ENCODE peak calls at places on chromosome 11, in six cellular contexts. V is HepG2, E is endothelial cell of umbilical vein, M is K562, G is H1, K is WTC11. S is an unnamed sample.

GRCh38 chr11:11582261-11582701 is 39.5 kb downstream of the GALNT18 start:
- DNase-seq in V (no peak), G (no peak), E (peak), M (no peak), K (no peak), S (no peak)

GRCh38 chr11:112292785-112293407 is 32.2 kb upstream of the PLET1 start:
- DNase-seq in V (no peak), K (no peak), G (no peak), M (no peak), E (peak), S (peak)

GRCh38 chr11:70783356-70783755 is 385.0 kb downstream of the CTTN start:
- DNase-seq in G (no peak), E (no peak), V (no peak), M (no peak), K (no peak), S (no peak)

GRCh38 chr11:76233196-76233921 is 27.1 kb upstream of the WNT11 start:
- DNase-seq in M (no peak), G (no peak), K (no peak), E (no peak), V (no peak), S (no peak)

GRCh38 chr11:120375076-120375475 is 38.9 kb downstream of the ARHGEF12 start:
- DNase-seq in G (no peak), K (no peak), E (peak), M (no peak), V (no peak), S (peak)

GRCh38 chr11:80443177-80443576 is 1002.3 kb upstream of the TENM4 start:
- DNase-seq in G (no peak), K (no peak), M (no peak), V (no peak), E (peak), S (no peak)

GRCh38 chr11:128195057-128195751 is 392.2 kb downstream of the ETS1 start:
- DNase-seq in V (no peak), K (no peak), G (no peak), E (peak), M (peak), S (no peak)

GRCh38 chr11:64146036-64146943 is 19.6 kb downstream of the MACROD1 start:
- DNase-seq in G (peak), M (peak), V (peak), K (peak), E (peak), S (peak)

GRCh38 chr11:120306519-120307242 is 18.4 kb upstream of the TLCD5 start:
- DNase-seq in V (no peak), G (peak), M (peak), K (peak), E (peak), S (peak)

GRCh38 chr11:116882386-116882785 is 45.0 kb upstream of the APOA1 start:
- DNase-seq in V (no peak), G (no peak), M (no peak), E (no peak), K (no peak), S (no peak)

GRCh38 chr11:126518130-126518995 is 162.9 kb downstream of the ST3GAL4 start:
- DNase-seq in M (no peak), G (no peak), V (no peak), K (no peak), E (no peak), S (no peak)

GRCh38 chr11:122107566-122107965 is 8.4 kb downstream of the BLID start:
- DNase-seq in G (no peak), E (no peak), M (no peak), K (no peak), V (no peak), S (no peak)

GRCh38 chr11:119169272-119169719 is 771 bp downstream of the NLRX1 start:
- DNase-seq in E (peak), K (peak), G (peak), V (peak), M (no peak), S (peak)

DNA sequence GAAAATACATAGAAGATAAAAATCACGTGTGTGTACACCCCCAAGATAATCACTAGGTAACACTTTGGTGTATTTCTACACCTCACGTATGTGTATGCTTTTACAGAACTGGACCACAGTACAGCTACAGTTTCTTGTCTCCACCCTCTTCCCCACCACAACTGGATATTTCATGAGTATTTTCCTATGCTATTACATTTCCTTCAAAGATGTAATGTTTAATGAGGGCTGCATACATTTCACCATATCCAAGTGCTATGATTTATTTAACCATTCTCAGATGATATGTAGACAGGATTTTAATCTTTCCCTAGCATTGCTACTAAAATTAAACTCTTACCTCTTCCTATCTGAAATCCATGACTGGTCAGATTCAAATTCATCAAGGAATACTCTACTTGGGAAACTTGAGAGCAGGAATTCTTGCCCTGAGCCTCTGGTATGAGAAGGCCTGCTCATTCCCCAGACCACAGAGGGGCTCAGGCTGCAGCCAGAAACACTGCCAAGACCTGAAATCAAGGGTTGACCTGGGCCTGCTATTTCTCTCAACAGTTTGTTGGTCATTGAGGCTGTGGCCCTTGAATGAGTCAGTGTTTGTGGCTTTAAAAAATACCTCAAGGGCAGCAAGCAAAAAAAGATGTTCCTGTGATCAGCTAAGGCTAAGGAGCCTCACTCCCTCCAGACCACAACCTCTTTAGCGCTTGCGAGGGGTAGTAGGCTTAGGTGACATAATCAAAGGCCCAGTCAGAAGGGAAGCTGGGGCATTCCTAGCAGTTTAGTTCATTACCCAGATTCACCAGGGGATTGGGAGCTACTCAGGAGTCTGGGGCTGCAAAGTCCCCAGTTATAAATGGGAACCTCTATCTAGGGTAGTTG is 55.5 kb downstream of the ABTB2 start:
- DNase-seq in M (no peak), K (no peak), V (no peak), G (no peak), E (no peak), S (no peak)
- TF ChIP-seq JUN in M (no peak), K (no peak), V (no peak), G (no peak), E (no peak), S (no peak)

DNA sequence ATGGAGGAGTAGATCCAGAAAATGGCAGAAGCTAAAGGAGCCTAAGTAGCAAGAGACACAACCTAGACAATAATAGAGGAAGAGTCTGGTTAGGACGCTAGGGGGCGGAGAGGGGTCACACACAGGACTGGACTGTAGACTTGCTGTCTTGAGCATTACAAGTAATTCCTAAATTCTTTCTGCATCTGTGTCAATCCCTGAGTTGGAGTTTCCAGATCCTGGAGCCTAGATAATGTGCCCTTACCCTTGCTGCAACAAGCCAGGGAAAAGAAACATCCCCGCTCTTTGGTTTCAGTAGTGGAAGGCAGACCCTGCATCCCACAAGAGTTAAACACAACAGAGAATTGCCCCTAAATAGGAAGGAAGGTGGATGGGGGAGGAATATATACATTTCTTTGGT is 14.9 kb upstream of the CCDC73 start:
- DNase-seq in M (peak), E (peak), V (peak), G (peak), K (peak), S (peak)
- TF ChIP-seq JUN in M (no peak), E (no peak), V (no peak), G (no peak), K (no peak), S (no peak)

DNA sequence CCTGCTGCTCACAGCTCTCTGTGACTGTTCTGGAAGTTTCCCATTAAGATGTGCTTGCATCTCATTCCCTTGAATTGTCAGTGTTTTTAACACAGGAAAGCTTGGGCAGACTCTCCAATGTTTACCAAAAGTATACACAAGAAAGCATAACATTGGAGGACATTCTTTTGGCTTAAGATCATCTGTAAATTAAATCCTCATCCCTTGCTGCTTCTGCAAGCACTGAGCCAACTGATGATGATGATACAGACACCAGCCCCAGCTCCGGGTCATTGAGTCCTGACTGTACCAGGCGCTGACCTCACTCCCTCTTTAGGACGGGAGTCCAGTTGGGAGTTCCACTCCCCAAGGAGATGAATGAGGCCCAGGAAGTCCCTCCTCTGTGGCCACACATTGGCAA is 23.8 kb downstream of the CD82 start:
- DNase-seq in K (no peak), M (no peak), V (no peak), G (no peak), E (no peak), S (no peak)
- TF ChIP-seq JUN in K (no peak), M (no peak), V (no peak), G (no peak), E (no peak), S (no peak)

DNA sequence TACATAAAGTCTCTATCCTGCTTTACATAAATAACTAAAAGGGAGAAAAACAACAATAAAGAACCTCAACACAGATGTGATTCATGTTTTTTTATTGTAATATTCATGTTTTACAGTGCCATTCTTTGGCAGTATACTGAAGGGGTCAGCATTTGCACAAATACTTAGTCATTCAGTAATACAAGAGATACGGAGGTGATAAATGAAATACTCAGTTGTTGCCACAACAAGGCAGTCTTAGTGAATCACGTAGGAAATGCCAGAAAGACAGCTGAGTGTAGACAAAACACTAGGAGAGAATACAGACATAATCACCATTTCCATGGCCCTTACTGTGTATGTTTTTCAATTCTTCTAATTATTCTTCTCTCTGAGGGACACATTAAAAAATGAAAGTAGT is 910.4 kb downstream of the METTL15 start:
- DNase-seq in G (no peak), E (peak), K (no peak), V (no peak), M (no peak), S (peak)
- TF ChIP-seq JUN in G (no peak), E (peak), K (no peak), V (no peak), M (no peak), S (no peak)

GRCh38 chr11:86718553-86718952 is 46.1 kb upstream of the ME3 start:
- DNase-seq in M (no peak), E (no peak), V (no peak), G (no peak), K (no peak), S (no peak)

GRCh38 chr11:86718999-86719398 is 46.6 kb upstream of the ME3 start:
- DNase-seq in M (no peak), V (no peak), G (no peak), K (no peak), E (no peak), S (no peak)

GRCh38 chr11:86715611-86716010 is 43.2 kb upstream of the ME3 start:
- DNase-seq in K (no peak), E (no peak), G (no peak), V (no peak), M (no peak), S (no peak)

GRCh38 chr11:86719781-86720463 is 47.5 kb upstream of the ME3 start:
- DNase-seq in G (no peak), M (no peak), V (no peak), E (peak), K (no peak), S (peak)

DNA sequence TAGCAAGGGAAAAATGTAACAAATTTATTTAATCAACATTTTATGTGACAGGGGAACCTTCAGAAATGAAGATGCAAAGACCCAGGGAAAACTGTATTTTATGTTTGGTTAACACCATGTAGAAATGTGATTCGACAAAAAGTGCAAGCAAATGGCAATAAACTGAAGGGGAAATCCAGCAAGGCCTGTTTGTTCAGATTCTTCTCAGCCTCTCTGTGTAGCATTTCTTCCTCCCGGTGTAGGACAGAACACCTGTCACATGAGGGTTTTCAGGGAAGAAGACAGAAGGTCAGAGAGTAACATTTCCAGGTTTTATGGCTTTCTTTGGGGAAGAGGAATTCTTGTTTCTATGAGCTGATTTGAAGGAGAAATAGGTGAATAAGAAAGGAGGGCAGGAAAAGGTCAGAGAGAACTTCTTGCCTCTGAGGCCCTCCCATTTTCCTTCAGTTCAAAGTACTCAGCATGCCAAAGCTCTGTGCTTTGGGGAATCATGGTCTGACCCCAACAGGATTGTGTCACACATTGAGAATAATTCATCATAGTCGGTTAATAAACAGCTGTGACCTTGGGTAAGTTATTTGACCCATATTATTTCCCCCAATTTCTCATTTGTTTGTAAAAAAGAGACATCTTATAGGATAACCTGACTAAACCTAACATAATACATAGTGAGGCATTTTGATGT is 45.5 kb upstream of the ME3 start:
- DNase-seq in M (no peak), G (no peak), V (no peak), E (no peak), K (no peak), S (no peak)
- TF ChIP-seq JUN in M (no peak), G (no peak), V (no peak), E (no peak), K (no peak), S (no peak)

GRCh38 chr11:65446446-65447277 is 24.1 kb downstream of the NEAT1 start:
- DNase-seq in K (no peak), V (no peak), G (no peak), M (no peak), E (peak), S (no peak)
- TF ChIP-seq JUN in K (no peak), V (no peak), G (no peak), M (no peak), E (no peak), S (no peak)

GRCh38 chr11:68680541-68681231 is 3.7 kb upstream of the GAL start:
- DNase-seq in M (no peak), G (no peak), E (no peak), K (no peak), V (no peak), S (no peak)

GRCh38 chr11:68673991-68674390 is 10.4 kb upstream of the GAL start:
- DNase-seq in V (no peak), E (no peak), M (no peak), G (no peak), K (no peak), S (no peak)

GRCh38 chr11:68677432-68677831 is 6.9 kb upstream of the GAL start:
- DNase-seq in E (peak), K (no peak), M (peak), V (peak), G (peak), S (peak)

GRCh38 chr11:68674461-68674860 is 9.9 kb upstream of the GAL start:
- DNase-seq in V (no peak), M (no peak), K (no peak), E (no peak), G (no peak), S (no peak)

GRCh38 chr11:68678031-68678441 is 6.3 kb upstream of the GAL start:
- DNase-seq in K (no peak), E (no peak), M (no peak), G (no peak), V (no peak), S (no peak)
- TF ChIP-seq JUN in K (no peak), E (no peak), M (no peak), G (no peak), V (no peak), S (no peak)

S was measured in A549.